ENCODE peak calls at places on chromosome X, in six cellular contexts. U is NCI-H748 treated with DMSO at 0.1 percent for 48 hours, D is neuronal stem cell, P is progenitor cell of endocrine pancreas, L is GM12878, E is endodermal cell. A is an unnamed sample.

GRCh38 chrX:73556159-73556558 is 6.8 kb upstream of the CHIC1 start:
- DNase-seq in P (no peak), L (no peak), E (no peak), D (no peak), U (no peak), A (no peak)

GRCh38 chrX:11188664-11189063 is 77.5 kb downstream of the HCCS start:
- DNase-seq in P (no peak), D (no peak), L (no peak), E (no peak), U (no peak), A (no peak)

GRCh38 chrX:150038977-150039599 is 100.8 kb upstream of the EOLA2 start:
- DNase-seq in U (no peak), E (no peak), P (no peak), D (no peak), L (no peak), A (no peak)

GRCh38 chrX:129597905-129598304 is 56.9 kb downstream of the APLN start:
- DNase-seq in D (no peak), U (no peak), P (no peak), L (no peak), E (no peak), A (no peak)

GRCh38 chrX:13837290-13837745 is 20.4 kb upstream of the GPM6B start:
- DNase-seq in D (peak), E (peak), U (no peak), L (no peak), P (no peak), A (no peak)

GRCh38 chrX:104270916-104271512 is 16.3 kb upstream of the ESX1 start:
- DNase-seq in P (no peak), U (peak), L (no peak), D (peak), E (peak), A (no peak)

GRCh38 chrX:11434607-11435006 is 141.4 kb downstream of the AMELX start:
- DNase-seq in U (no peak), D (no peak), P (no peak), L (no peak), E (no peak), A (no peak)

GRCh38 chrX:136344321-136344720 is 43.6 kb downstream of the ADGRG4 start:
- DNase-seq in P (no peak), E (no peak), L (no peak), U (no peak), D (no peak), A (no peak)

GRCh38 chrX:50962156-50962555 is 51.6 kb downstream of the BMP15 start:
- DNase-seq in E (no peak), L (no peak), D (no peak), U (no peak), P (no peak), A (no peak)

GRCh38 chrX:133544105-133544504 is 128.8 kb upstream of the GPC4 start:
- DNase-seq in P (no peak), D (no peak), E (peak), U (no peak), L (no peak), A (no peak)

GRCh38 chrX:130158311-130158710 is 7.3 kb downstream of the AIFM1 start:
- DNase-seq in D (no peak), L (no peak), E (no peak), P (no peak), U (no peak), A (no peak)

GRCh38 chrX:39145859-39146258 is 344.6 kb downstream of the MID1IP1 start:
- DNase-seq in L (no peak), U (no peak), E (no peak), D (no peak), P (no peak), A (no peak)

GRCh38 chrX:13165747-13166146 is 121.3 kb upstream of the FAM9C start:
- DNase-seq in L (no peak), U (peak), E (no peak), P (no peak), D (no peak), A (no peak)

GRCh38 chrX:118116308-118117068 is at the start of gene KLHL13:
- DNase-seq in L (no peak), P (peak), E (peak), D (peak), U (peak), A (peak)

GRCh38 chrX:153338836-153339235 is 4.9 kb downstream of the ZNF275 start:
- DNase-seq in D (no peak), L (no peak), U (no peak), E (no peak), P (no peak), A (no peak)

GRCh38 chrX:12360389-12360788 is 222.1 kb downstream of the FRMPD4 start:
- DNase-seq in D (no peak), P (no peak), L (no peak), E (no peak), U (no peak), A (no peak)

GRCh38 chrX:42992199-42992943 is 214.4 kb upstream of the PPP1R2C start:
- DNase-seq in E (no peak), P (no peak), L (no peak), U (no peak), D (no peak), A (peak)

GRCh38 chrX:17030092-17030491 is 83.6 kb downstream of the REPS2 start:
- DNase-seq in L (no peak), E (no peak), P (no peak), U (no peak), D (no peak), A (no peak)

GRCh38 chrX:41389311-41389888 is 55.4 kb downstream of the DDX3X start:
- DNase-seq in E (no peak), U (no peak), P (no peak), L (no peak), D (no peak), A (no peak)

GRCh38 chrX:12825801-12826200 is 34.6 kb downstream of the PRPS2 start:
- DNase-seq in E (no peak), L (no peak), U (no peak), D (no peak), P (no peak), A (peak)

GRCh38 chrX:68985135-68985725 is 156.4 kb downstream of the EFNB1 start:
- DNase-seq in L (no peak), D (no peak), U (no peak), P (no peak), E (no peak), A (no peak)

GRCh38 chrX:129779747-129780146 is at the start of gene SASH3:
- DNase-seq in E (no peak), L (no peak), U (no peak), P (no peak), D (no peak), A (no peak)